ENCODE peak calls at places on chromosomes 6 and 20, in nine cellular contexts. I, U, M, V, D, J, K, G and F are unnamed samples.

GRCh38 chr6:36827261-36828079 is 11.8 kb downstream of the CPNE5 start:
- DNase-seq in I (no peak), U (peak; percentile 37), M (no peak), V (peak; percentile 18), D (peak; percentile 70), J (peak; percentile 70), K (peak; percentile 61), G (no peak), F (peak; percentile 82)

GRCh38 chr6:32114853-32115252 is 5.7 kb upstream of the TNXB start:
- DNase-seq in I (no peak), U (no peak), M (no peak), V (no peak), D (peak; percentile 73), J (peak; percentile 88), K (no peak), G (no peak), F (peak; percentile 41)

GRCh38 chr20:14331671-14332070 is 5.7 kb downstream of the FLRT3 start:
- DNase-seq in I (no peak), U (no peak), M (no peak), V (no peak), D (no peak), J (no peak), K (no peak), G (no peak), F (no peak)

GRCh38 chr6:90347411-90347841 is 50.8 kb upstream of the BACH2 start:
- DNase-seq in I (no peak), U (no peak), M (no peak), V (no peak), D (no peak), J (peak; percentile 37), K (no peak), G (no peak), F (no peak)

GRCh38 chr20:47413189-47413588 is 56.7 kb upstream of the ZMYND8 start:
- DNase-seq in I (no peak), U (no peak), M (no peak), V (no peak), D (no peak), J (no peak), K (no peak), G (no peak), F (no peak)

GRCh38 chr6:125432968-125433367 is 131.2 kb upstream of the HDDC2 start:
- DNase-seq in I (no peak), U (no peak), M (no peak), V (no peak), D (no peak), J (no peak), K (no peak), G (no peak), F (no peak)

GRCh38 chr6:44735631-44735963 is 348.1 kb downstream of the CDC5L start:
- DNase-seq in I (no peak), U (no peak), M (peak; percentile 3), V (no peak), D (peak; percentile 42), J (no peak), K (no peak), G (no peak), F (peak; percentile 46)

GRCh38 chr20:38125157-38126056 is 39.7 kb downstream of the TGM2 start:
- DNase-seq in I (peak; percentile 60), U (no peak), M (no peak), V (no peak), D (peak; percentile 58), J (peak; percentile 80), K (peak; percentile 59), G (no peak), F (peak; percentile 91)

GRCh38 chr20:46343358-46344357 is 35.4 kb upstream of the CDH22 start:
- DNase-seq in I (no peak), U (no peak), M (no peak), V (no peak), D (no peak), J (no peak), K (no peak), G (no peak), F (no peak)

GRCh38 chr6:35663447-35664235 is 25.1 kb downstream of the FKBP5 start:
- DNase-seq in I (peak; percentile 32), U (no peak), M (no peak), V (peak; percentile 41), D (peak; percentile 84), J (peak; percentile 82), K (no peak), G (no peak), F (peak; percentile 71)

GRCh38 chr6:34514593-34515472 is 41.3 kb downstream of the SPDEF start:
- DNase-seq in I (peak; percentile 95), U (no peak), M (no peak), V (peak; percentile 13), D (peak; percentile 57), J (peak; percentile 87), K (peak; percentile 31), G (no peak), F (peak; percentile 28)

GRCh38 chr6:118589186-118589585 is 41.1 kb downstream of the PLN start:
- DNase-seq in I (no peak), U (no peak), M (no peak), V (no peak), D (peak; percentile 7), J (peak; percentile 67), K (no peak), G (no peak), F (peak; percentile 23)

DNA sequence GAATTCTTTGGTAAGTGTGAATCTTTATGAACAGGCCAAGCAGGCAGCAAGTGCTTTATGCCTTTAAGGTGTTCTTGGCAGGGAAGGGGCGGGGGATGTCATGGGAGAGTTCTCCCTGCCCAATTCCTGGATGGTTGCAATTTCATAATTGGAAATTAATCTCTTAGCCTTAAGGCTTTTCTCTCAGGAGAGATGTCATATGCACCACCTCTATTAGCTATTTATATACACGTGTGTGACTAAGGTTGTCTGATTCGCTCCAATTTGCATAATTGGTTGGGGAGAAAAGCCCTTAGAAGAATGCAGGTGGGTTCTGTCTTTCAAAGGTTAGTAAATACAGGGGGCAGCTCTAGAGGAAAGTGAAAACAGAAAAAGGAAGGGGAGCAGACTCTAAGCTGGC is 5.2 kb upstream of the ENPP5 start:
- DNase-seq in I (no peak), U (no peak), M (no peak), V (no peak), D (no peak), J (no peak), K (no peak), G (no peak), F (no peak)
- H3K4me3 ChIP-seq in I (no peak overlapping the region), U (no peak overlapping the region), M (no peak overlapping the region), V (no peak overlapping the region), D (no peak overlapping the region), J (no peak overlapping the region), K (no peak overlapping the region), G (no peak overlapping the region), F (no peak overlapping the region)

DNA sequence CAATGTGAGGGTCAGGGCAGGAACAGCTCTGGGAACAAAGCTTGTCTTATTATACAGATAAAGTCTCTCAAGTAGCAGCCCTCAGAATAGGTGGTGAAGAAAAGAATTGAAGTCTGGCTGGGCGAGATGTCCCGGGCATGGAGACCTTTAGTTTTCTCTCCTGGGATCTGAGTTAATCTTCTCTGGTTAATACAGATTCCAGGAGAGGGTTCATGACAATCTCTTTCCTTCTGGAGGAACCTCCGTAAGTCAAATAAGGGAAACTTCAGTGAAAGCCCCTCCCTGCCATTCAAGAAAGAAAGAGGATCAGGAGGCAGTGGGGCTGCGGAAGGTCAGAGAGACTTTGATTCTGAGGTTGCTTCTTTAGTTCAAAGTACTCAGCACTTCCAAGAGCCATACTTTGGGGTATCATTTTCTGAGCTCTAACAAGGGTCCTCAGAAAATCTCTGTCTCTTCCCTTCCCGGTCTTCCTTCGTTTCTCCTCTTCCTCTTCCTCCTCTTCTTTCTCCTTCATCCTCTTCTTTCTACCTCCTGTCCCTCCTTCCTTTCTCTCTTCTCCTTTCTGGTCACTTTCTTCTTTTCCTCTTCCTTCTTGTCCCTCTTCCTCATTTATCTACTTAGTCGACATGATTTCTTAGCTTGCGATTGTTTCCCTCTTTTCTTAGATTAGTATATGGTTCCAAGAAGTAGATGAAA is 4.6 kb upstream of the ZNF184 start:
- DNase-seq in I (peak; percentile 26), U (no peak), M (no peak), V (no peak), D (no peak), J (no peak), K (no peak), G (no peak), F (no peak)
- H3K4me3 ChIP-seq in I (peak overlapping the region; percentile 92), U (peak overlapping the region; percentile 79), M (no peak overlapping the region), V (peak overlapping the region; percentile 80), D (peak overlapping the region; percentile 54), J (peak overlapping the region; percentile 58), K (peak overlapping the region; percentile 69), G (peak overlapping the region; percentile 100), F (peak overlapping the region; percentile 78)

GRCh38 chr6:158475344-158476302 is 84.3 kb upstream of the TMEM181 start:
- DNase-seq in I (no peak), U (no peak), M (peak; percentile 47), V (no peak), D (peak; percentile 57), J (peak; percentile 83), K (peak; percentile 16), G (peak; percentile 28), F (peak; percentile 26)
- H3K4me3 ChIP-seq in I (no peak overlapping the region), U (no peak overlapping the region), M (no peak overlapping the region), V (no peak overlapping the region), D (no peak overlapping the region), J (no peak overlapping the region), K (no peak overlapping the region), G (peak overlapping the region; percentile 7), F (no peak overlapping the region)

GRCh38 chr20:63520939-63521601 is 505 bp downstream of the PPDPF start:
- DNase-seq in I (peak; percentile 96), U (peak; percentile 75), M (peak; percentile 62), V (no peak), D (peak; percentile 53), J (peak; percentile 85), K (peak; percentile 78), G (no peak), F (peak; percentile 60)

GRCh38 chr20:63522981-63523611 is 2.5 kb downstream of the PPDPF start:
- DNase-seq in I (peak; percentile 57), U (no peak), M (no peak), V (no peak), D (no peak), J (no peak), K (no peak), G (no peak), F (no peak)

GRCh38 chr20:63520594-63520938 is at the start of gene PPDPF:
- DNase-seq in I (peak; percentile 100), U (peak; percentile 82), M (peak; percentile 82), V (peak; percentile 34), D (peak; percentile 72), J (peak; percentile 92), K (peak; percentile 83), G (no peak), F (peak; percentile 77)

GRCh38 chr20:63521602-63522001 is 1.0 kb downstream of the PPDPF start:
- DNase-seq in I (peak; percentile 92), U (no peak), M (no peak), V (no peak), D (no peak), J (peak; percentile 33), K (no peak), G (no peak), F (no peak)

DNA sequence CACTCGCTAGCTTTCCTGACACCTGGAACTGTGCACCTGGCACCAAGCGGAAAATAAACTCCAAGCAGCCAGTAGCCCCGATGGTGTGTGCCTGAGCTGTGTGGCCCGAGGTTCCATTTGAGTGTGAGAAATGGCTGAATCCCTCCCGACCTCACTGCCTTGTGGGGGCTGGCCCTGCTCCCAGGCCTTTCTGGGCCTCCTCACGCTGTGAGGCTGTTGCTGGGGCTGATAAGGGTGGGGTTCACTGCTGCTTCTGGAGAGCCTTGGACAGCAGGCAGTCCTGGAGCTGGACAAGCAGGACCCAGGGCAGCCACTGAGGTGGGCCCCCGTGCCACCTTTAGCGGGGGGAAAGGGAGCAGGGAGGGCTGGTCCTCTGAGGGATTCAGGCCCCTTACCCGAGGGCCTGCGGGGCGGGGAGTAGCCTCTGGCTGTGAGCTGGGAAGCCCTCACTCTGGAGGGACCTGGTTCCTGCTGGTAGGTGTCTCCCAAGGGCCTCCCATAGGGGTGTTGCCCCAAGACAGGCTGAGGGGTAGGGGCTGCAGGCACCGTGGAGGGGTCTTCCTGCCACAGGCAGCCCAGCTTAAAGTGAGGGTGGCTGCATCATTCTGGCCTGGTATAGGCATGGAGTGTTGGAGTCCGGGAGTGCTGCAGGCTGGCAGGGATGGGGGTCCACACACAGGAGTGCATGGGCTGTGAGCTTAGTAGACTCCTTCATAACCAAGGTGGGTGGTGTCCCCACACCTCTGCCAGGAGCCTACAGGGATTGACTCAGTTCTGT is 1.7 kb downstream of the PPDPF start:
- DNase-seq in I (no peak), U (no peak), M (no peak), V (no peak), D (no peak), J (no peak), K (no peak), G (no peak), F (peak; percentile 29)
- H3K4me3 ChIP-seq in I (no peak overlapping the region), U (peak overlapping the region; percentile 19), M (no peak overlapping the region), V (peak overlapping the region; percentile 88), D (peak overlapping the region; percentile 10), J (peak overlapping the region; percentile 93), K (peak overlapping the region; percentile 94), G (peak overlapping the region; percentile 32), F (peak overlapping the region; percentile 85)